ENCODE peak calls at places on chromosomes 4 and X, in eight cellular contexts. E, D, Q, H, Z, R, L and N are unnamed samples.

GRCh38 chr4:123444298-123444731 is 47.7 kb downstream of the SPRY1 start:
- DNase-seq in E (peak), D (no peak), Q (peak), H (no peak), Z (peak), R (no peak), L (peak), N (no peak)

GRCh38 chrX:104330966-104331365 is 76.2 kb upstream of the ESX1 start:
- DNase-seq in E (no peak), D (no peak), Q (no peak), H (no peak), Z (no peak), R (no peak), L (peak), N (no peak)

GRCh38 chr4:3685081-3685645 is 81.0 kb upstream of the ADRA2C start:
- DNase-seq in E (no peak), D (no peak), Q (peak), H (no peak), Z (no peak), R (peak), L (no peak), N (no peak)

GRCh38 chr4:70722199-70722791 is 531 bp downstream of the RUFY3 start:
- DNase-seq in E (peak), D (no peak), Q (no peak), H (no peak), Z (no peak), R (no peak), L (peak), N (peak)

GRCh38 chr4:48557478-48557877 is 67.4 kb downstream of the ZAR1 start:
- DNase-seq in E (peak), D (no peak), Q (no peak), H (no peak), Z (peak), R (no peak), L (peak), N (no peak)

GRCh38 chrX:154125356-154126040 is 18.5 kb upstream of the OPN1LW start:
- DNase-seq in E (no peak), D (no peak), Q (peak), H (no peak), Z (no peak), R (no peak), L (no peak), N (no peak)

GRCh38 chr4:120636120-120636630 is 286.4 kb downstream of the PRDM5 start:
- DNase-seq in E (no peak), D (no peak), Q (no peak), H (no peak), Z (no peak), R (no peak), L (peak), N (no peak)

GRCh38 chr4:3364199-3364598 is 71.4 kb downstream of the RGS12 start:
- DNase-seq in E (no peak), D (no peak), Q (no peak), H (no peak), Z (no peak), R (peak), L (no peak), N (no peak)

GRCh38 chr4:110518889-110519490 is 43.0 kb downstream of the ENPEP start:
- DNase-seq in E (peak), D (no peak), Q (no peak), H (no peak), Z (peak), R (no peak), L (peak), N (no peak)

GRCh38 chr4:108359936-108360681 is 191.4 kb upstream of the LEF1 start:
- DNase-seq in E (peak), D (no peak), Q (no peak), H (no peak), Z (no peak), R (no peak), L (peak), N (no peak)

GRCh38 chr4:114782842-114783595 is 184.4 kb downstream of the UGT8 start:
- DNase-seq in E (no peak), D (no peak), Q (no peak), H (no peak), Z (no peak), R (no peak), L (no peak), N (no peak)

GRCh38 chrX:11470231-11470630 is 177.0 kb downstream of the AMELX start:
- DNase-seq in E (no peak), D (no peak), Q (no peak), H (no peak), Z (no peak), R (no peak), L (no peak), N (no peak)

GRCh38 chrX:17242470-17242869 is 132.5 kb upstream of the NHS start:
- DNase-seq in E (peak), D (peak), Q (no peak), H (peak), Z (peak), R (no peak), L (peak), N (peak)

GRCh38 chr4:44118971-44119680 is 329.5 kb downstream of the KCTD8 start:
- DNase-seq in E (no peak), D (no peak), Q (no peak), H (no peak), Z (no peak), R (no peak), L (peak), N (no peak)

GRCh38 chr4:123102897-123103489 is 180.6 kb upstream of the NUDT6 start:
- DNase-seq in E (no peak), D (peak), Q (no peak), H (no peak), Z (peak), R (no peak), L (peak), N (no peak)

GRCh38 chrX:30949554-30949953 is 60.5 kb upstream of the TAB3 start:
- DNase-seq in E (peak), D (no peak), Q (no peak), H (no peak), Z (no peak), R (no peak), L (no peak), N (no peak)

GRCh38 chr4:38071801-38072567 is 111.8 kb downstream of the PTTG2 start:
- DNase-seq in E (no peak), D (no peak), Q (no peak), H (no peak), Z (peak), R (no peak), L (peak), N (no peak)

GRCh38 chrX:78527263-78527662 is 131.9 kb downstream of the RTL3 start:
- DNase-seq in E (no peak), D (no peak), Q (no peak), H (no peak), Z (no peak), R (no peak), L (peak), N (no peak)

GRCh38 chr4:92830771-92831170 is 527.0 kb downstream of the GRID2 start:
- DNase-seq in E (no peak), D (no peak), Q (no peak), H (no peak), Z (no peak), R (no peak), L (no peak), N (no peak)

GRCh38 chr4:48779998-48780866 is at the start of gene FRYL:
- DNase-seq in E (peak), D (peak), Q (peak), H (peak), Z (peak), R (peak), L (peak), N (peak)

GRCh38 chr4:78684196-78685079 is 91.7 kb upstream of the BMP2K start:
- DNase-seq in E (no peak), D (no peak), Q (no peak), H (no peak), Z (no peak), R (no peak), L (peak), N (no peak)

GRCh38 chr4:185210102-185210981 is 944 bp downstream of the SNX25 start:
- DNase-seq in E (peak), D (no peak), Q (peak), H (no peak), Z (peak), R (peak), L (peak), N (peak)

GRCh38 chr4:156803056-156803455 is 168.5 kb downstream of the PDGFC start:
- DNase-seq in E (no peak), D (no peak), Q (no peak), H (no peak), Z (no peak), R (no peak), L (peak), N (no peak)

GRCh38 chr4:55851885-55852284 is 1.6 kb upstream of the EXOC1 start:
- DNase-seq in E (peak), D (no peak), Q (no peak), H (no peak), Z (no peak), R (no peak), L (no peak), N (no peak)

GRCh38 chrX:13669246-13669689 is 16.3 kb downstream of the TCEANC start:
- DNase-seq in E (no peak), D (no peak), Q (peak), H (peak), Z (no peak), R (no peak), L (peak), N (peak)

GRCh38 chr4:173217727-173218126 is 49.1 kb downstream of the GALNT7 start:
- DNase-seq in E (no peak), D (no peak), Q (no peak), H (peak), Z (no peak), R (no peak), L (peak), N (no peak)

GRCh38 chr4:7301846-7302630 is 109.7 kb downstream of the SORCS2 start:
- DNase-seq in E (no peak), D (no peak), Q (peak), H (no peak), Z (no peak), R (no peak), L (no peak), N (no peak)

GRCh38 chr4:91621446-91621845 is 682.3 kb upstream of the GRID2 start:
- DNase-seq in E (no peak), D (no peak), Q (no peak), H (no peak), Z (no peak), R (no peak), L (no peak), N (no peak)

GRCh38 chr4:3228881-3229280 is 20.1 kb upstream of the MSANTD1 start:
- DNase-seq in E (no peak), D (no peak), Q (peak), H (no peak), Z (no peak), R (no peak), L (no peak), N (no peak)

GRCh38 chr4:125085-125820 is 952 bp downstream of the ZNF718 start:
- DNase-seq in E (peak), D (no peak), Q (peak), H (no peak), Z (no peak), R (no peak), L (peak), N (no peak)

GRCh38 chr4:122508083-122508482 is 51.6 kb upstream of the IL2 start:
- DNase-seq in E (no peak), D (no peak), Q (no peak), H (no peak), Z (no peak), R (no peak), L (peak), N (no peak)

GRCh38 chrX:111168314-111168713 is 72.3 kb downstream of the PAK3 start:
- DNase-seq in E (peak), D (no peak), Q (no peak), H (no peak), Z (peak), R (no peak), L (peak), N (no peak)

GRCh38 chrX:41064028-41064427 is 21.2 kb upstream of the USP9X start:
- DNase-seq in E (no peak), D (no peak), Q (no peak), H (no peak), Z (no peak), R (no peak), L (peak), N (no peak)

GRCh38 chr4:142743071-142743825 is 102.9 kb downstream of the INPP4B start:
- DNase-seq in E (no peak), D (no peak), Q (no peak), H (no peak), Z (no peak), R (no peak), L (peak), N (no peak)

GRCh38 chrX:131058136-131058868 is at the start of gene ARHGAP36:
- DNase-seq in E (peak), D (no peak), Q (no peak), H (no peak), Z (no peak), R (no peak), L (no peak), N (no peak)

GRCh38 chrX:154660506-154660905 is 7.1 kb upstream of the CTAG2 start:
- DNase-seq in E (no peak), D (no peak), Q (no peak), H (no peak), Z (no peak), R (no peak), L (peak), N (no peak)

GRCh38 chr4:122647656-122648055 is 26.8 kb upstream of the IL21 start:
- DNase-seq in E (no peak), D (no peak), Q (no peak), H (no peak), Z (no peak), R (no peak), L (no peak), N (no peak)